ENCODE peak calls at places on chromosomes 7 and 10, in six cellular contexts. B, F, A, Z, X and T are unnamed samples.

GRCh38 chr10:2210083-2210482 is 472.8 kb upstream of the ADARB2 start:
- DNase-seq in F (no peak), X (no peak), A (no peak), Z (no peak), B (no peak), T (no peak)

GRCh38 chr10:124740374-124741280 is 3.6 kb downstream of the FAM53B start:
- DNase-seq in F (no peak), B (peak), A (peak), Z (no peak), X (no peak), T (peak)

GRCh38 chr7:72805526-72806494 is 22.2 kb downstream of the TYW1B start:
- DNase-seq in X (peak), B (no peak), Z (no peak), A (no peak), F (no peak), T (no peak)

GRCh38 chr7:128729489-128729888 is 9.7 kb upstream of the CALU start:
- DNase-seq in Z (no peak), X (no peak), B (no peak), A (no peak), F (no peak), T (no peak)

GRCh38 chr10:123249894-123250293 is 95.7 kb downstream of the BUB3 start:
- DNase-seq in A (no peak), Z (no peak), F (no peak), B (no peak), X (peak), T (no peak)

GRCh38 chr10:21021843-21022594 is 124.9 kb upstream of the NEBL start:
- DNase-seq in F (no peak), A (no peak), X (no peak), Z (peak), B (no peak), T (no peak)

GRCh38 chr7:150428671-150429451 is 21.6 kb upstream of the GIMAP8 start:
- DNase-seq in Z (peak), A (no peak), B (no peak), X (peak), F (no peak), T (peak)

GRCh38 chr10:22714524-22715289 is at the start of gene PIP4K2A:
- DNase-seq in F (peak), B (peak), Z (peak), A (peak), X (peak), T (peak)